ENCODE peak calls at places on chromosomes 7 and 10, in four cellular contexts. U is K562, R is GM12878, N is GM12891. M is an unnamed sample.

GRCh38 chr7:29795696-29796095 is 10.6 kb upstream of the WIPF3 start:
- DNase-seq in U (no peak), R (no peak), N (no peak), M (no peak)

GRCh38 chr7:45691155-45691656 is 117.0 kb downstream of the ADCY1 start:
- DNase-seq in U (no peak), R (no peak), N (no peak), M (no peak)

GRCh38 chr7:41629711-41630111 is 73.2 kb downstream of the INHBA start:
- DNase-seq in R (no peak), U (no peak), N (no peak), M (no peak)

GRCh38 chr7:1529383-1530116 is 952 bp upstream of the MAFK start:
- DNase-seq in R (no peak), U (no peak), N (no peak), M (no peak)

GRCh38 chr10:81179805-81180452 is 642.2 kb downstream of the SH2D4B start:
- DNase-seq in N (no peak), U (no peak), R (peak), M (no peak)

GRCh38 chr10:10786334-10787090 is 231.2 kb upstream of the CELF2 start:
- DNase-seq in U (no peak), N (no peak), R (no peak), M (no peak)

GRCh38 chr7:64625114-64626082 is 40.5 kb upstream of the ZNF107 start:
- DNase-seq in N (no peak), R (no peak), U (peak), M (no peak)

GRCh38 chr10:100567249-100567648 is 31.5 kb downstream of the HIF1AN start:
- DNase-seq in N (no peak), R (no peak), U (no peak), M (no peak)

GRCh38 chr7:141991144-141991543 is 4.5 kb upstream of the MGAM start:
- DNase-seq in U (no peak), N (no peak), R (no peak), M (peak)

GRCh38 chr10:62082270-62082669 is 180.8 kb downstream of the ARID5B start:
- DNase-seq in U (no peak), N (no peak), R (no peak), M (no peak)

GRCh38 chr10:82252081-82252480 is 377.1 kb downstream of the NRG3 start:
- DNase-seq in R (no peak), N (no peak), U (no peak), M (no peak)

GRCh38 chr10:99708428-99709010 is 23.4 kb downstream of the COX15 start:
- DNase-seq in N (no peak), R (no peak), U (no peak), M (no peak)

GRCh38 chr7:36055207-36055606 is 97.8 kb upstream of the EEPD1 start:
- DNase-seq in R (no peak), N (no peak), U (no peak), M (no peak)

GRCh38 chr10:127552446-127552845 is 3.3 kb downstream of the NPS start:
- DNase-seq in R (no peak), U (no peak), N (no peak), M (no peak)

DNA sequence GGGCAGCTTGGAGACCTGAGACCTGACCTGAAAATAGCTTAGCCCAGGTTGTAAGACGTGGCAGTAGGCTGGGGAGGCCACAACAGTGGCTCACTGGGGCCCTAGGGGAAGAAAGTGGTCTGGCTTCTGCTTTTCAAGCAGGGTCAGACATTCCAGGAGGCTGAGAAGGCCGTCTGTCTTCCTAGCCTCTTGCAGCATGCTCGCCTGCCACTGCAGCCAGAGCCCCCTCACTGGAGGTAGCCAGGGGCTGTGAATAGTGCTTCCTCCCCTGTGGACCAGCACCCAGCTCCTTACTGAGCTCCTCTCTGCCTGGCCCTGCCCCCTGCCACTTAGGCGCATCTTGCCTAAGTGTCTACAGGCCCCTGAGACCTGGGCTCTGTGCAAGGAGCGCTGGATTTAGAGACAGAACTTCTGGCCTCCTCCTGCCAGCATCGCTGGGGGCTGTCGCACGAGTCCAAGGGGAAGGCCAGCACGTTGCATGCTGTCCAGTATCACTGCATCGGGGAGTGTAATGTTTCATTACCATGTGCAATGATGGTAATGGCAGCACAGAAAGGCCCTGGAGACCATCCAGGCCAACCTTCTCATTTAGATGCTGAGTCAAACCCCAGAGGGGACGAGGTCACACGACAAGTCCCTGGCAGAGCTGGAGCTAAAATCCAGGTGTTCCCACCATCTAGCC is 12.7 kb downstream of the ZMIZ1 start:
- DNase-seq in N (no peak), U (no peak), R (no peak), M (peak)
- TF ChIP-seq SPI1 in N (no peak), U (peak), R (no peak), M (peak)

GRCh38 chr7:20797174-20798080 is 10.7 kb upstream of the SP8 start:
- DNase-seq in U (no peak), R (no peak), N (no peak), M (no peak)

GRCh38 chr7:20796565-20796964 is 9.9 kb upstream of the SP8 start:
- DNase-seq in U (no peak), R (no peak), N (no peak), M (no peak)

GRCh38 chr7:20798081-20798693 is 11.5 kb upstream of the SP8 start:
- DNase-seq in R (no peak), U (peak), N (peak), M (no peak)

GRCh38 chr7:20799566-20800377 is 13.1 kb upstream of the SP8 start:
- DNase-seq in R (no peak), U (no peak), N (no peak), M (no peak)

GRCh38 chr7:20798694-20799121 is 12.0 kb upstream of the SP8 start:
- DNase-seq in N (no peak), R (no peak), U (no peak), M (no peak)
- TF ChIP-seq POLR2AphosphoS5 in N (no peak), R (no peak), U (no peak), M (no peak)

GRCh38 chr10:25231751-25232150 is 57.0 kb downstream of the GPR158 start:
- DNase-seq in U (no peak), R (no peak), N (no peak), M (no peak)

GRCh38 chr10:25232229-25232628 is 57.4 kb downstream of the GPR158 start:
- DNase-seq in R (no peak), N (no peak), U (no peak), M (no peak)

GRCh38 chr10:25222085-25222660 is 47.4 kb downstream of the GPR158 start:
- DNase-seq in R (no peak), U (no peak), N (no peak), M (no peak)

GRCh38 chr10:25226775-25227682 is 52.2 kb downstream of the GPR158 start:
- DNase-seq in R (peak), N (no peak), U (peak), M (peak)
- TF ChIP-seq SPI1 in R (no peak), N (no peak), U (no peak), M (no peak)

DNA sequence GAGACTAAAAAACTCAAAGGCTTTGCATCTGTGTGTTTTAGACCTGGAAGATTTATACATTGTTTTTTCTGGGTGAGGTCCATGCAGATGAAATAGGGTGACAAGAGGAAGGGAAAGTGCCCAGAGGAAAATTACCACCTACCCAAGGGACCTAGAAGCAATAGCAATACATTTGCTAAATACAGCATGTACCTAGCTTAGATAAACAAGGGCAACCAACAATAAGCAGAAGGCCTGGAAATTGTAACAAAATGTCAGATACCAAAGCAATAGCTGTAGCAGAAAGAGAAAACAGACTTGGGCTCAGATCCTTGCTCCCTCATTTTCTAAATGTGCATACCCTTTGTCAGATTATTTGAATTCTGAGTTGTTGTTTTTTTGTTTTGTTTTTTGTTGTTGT is 318.4 kb upstream of the KMT2E start:
- DNase-seq in R (no peak), N (no peak), U (no peak), M (no peak)
- TF ChIP-seq POLR2AphosphoS5 in R (no peak), N (no peak), U (no peak), M (no peak)

DNA sequence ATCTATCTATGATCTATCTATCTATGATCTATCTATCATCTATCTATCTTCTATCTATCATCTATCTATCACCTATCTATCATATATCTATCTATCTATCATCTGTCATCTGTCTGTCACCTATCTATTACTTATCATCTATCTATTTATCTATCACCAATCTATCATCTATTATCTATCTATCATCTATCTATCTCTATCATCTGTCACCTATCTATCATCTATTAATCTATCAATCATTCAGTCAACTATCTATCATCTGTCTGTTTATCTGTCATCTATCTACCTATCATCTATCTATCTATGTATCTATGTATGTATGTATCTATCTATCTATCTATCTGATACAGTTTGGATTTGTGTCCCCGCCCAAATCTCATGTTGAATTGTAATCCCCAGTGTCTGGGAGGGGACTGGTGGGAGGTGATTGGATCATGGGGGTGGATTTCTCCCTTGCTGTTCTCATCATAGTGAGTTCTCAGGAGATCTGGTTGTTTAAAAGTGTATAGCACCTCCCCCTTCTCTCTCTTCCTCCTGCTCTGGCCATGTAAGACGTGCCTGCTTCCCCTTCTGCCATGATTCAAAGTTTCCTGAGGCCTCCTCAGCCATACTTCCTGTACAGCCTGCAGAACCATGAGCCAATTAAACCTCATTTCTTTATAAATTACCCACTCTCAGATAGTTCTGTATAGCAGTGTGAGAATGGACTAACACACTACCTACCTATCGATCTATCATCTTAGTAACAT is 37.6 kb downstream of the NPTX2 start:
- DNase-seq in U (no peak), N (no peak), R (no peak), M (no peak)
- TF ChIP-seq SPI1 in U (no peak), N (no peak), R (no peak), M (no peak)

GRCh38 chr10:102868976-102869289 is 337 bp upstream of the AS3MT start:
- DNase-seq in N (no peak), U (no peak), R (no peak), M (no peak)
- TF ChIP-seq POLR2AphosphoS5 in N (no peak), U (no peak), R (no peak), M (no peak)

DNA sequence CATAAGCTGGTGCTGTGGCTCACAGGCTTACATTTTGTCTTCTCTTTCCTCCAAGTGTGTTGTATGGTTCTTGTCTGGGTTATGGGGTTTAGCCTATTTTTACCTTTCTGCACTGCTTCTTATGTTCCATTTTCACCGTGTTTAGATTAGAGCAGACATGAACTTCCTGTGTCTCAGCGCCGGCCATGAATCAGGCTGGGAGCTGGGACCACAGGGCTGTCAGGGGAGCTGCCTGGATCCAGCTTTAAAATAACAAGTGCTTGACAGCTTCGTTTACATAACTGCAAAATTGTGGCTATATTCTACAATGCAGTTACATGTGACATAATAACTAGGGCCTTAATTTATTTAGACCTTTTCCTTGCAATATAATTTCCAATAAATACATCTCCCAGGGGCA is 530.5 kb upstream of the FZD8 start:
- DNase-seq in N (no peak), R (no peak), U (no peak), M (no peak)
- TF ChIP-seq SPI1 in N (no peak), R (no peak), U (no peak), M (no peak)

DNA sequence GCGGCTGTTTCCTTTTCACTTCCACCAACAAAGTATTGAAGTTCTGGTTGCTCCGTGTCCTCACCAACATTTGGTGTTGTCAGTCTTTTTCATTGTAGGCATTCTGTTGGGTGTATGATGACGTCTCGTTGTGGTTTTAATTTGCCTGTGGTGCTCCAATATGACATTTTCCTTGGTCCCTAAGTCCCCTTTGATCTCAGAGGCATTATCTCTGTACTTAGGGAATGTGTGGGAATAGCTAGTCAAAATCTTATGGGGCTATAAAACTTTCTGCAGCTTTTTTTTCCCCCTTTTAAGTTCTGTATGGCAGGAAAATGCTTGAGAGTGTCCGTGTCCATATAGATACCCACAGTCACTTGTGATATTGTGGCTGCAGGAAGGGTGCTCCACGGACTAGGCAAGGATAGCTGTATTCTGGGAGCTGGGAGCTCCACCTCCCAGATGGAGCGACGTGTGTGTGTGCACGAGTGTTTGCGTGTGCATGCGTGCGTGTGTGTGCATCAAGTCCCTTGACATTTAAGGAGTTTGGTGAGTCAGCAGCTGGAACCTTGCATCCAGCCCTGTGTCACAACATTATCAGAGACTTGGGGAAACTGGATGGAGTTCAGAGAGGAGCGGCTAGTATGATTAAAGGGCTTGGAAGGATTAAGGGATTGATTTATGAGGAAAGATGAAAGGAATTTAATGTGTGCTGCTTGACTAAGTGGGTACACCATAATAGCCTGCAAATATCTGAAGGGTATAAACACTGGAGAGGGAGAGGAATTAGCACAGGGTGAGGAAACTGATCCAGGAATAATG is 66.8 kb downstream of the LRMDA start:
- DNase-seq in R (no peak), U (no peak), N (no peak), M (no peak)
- TF ChIP-seq POLR2AphosphoS5 in R (no peak), U (no peak), N (no peak), M (no peak)